ENCODE peak calls at places on chromosomes 13 and 19, in seven cellular contexts. W is heart left ventricle, F is A549, V is epithelial cell of esophagus, B is choroid plexus epithelial cell, G is GM06990, O is astrocyte. S is an unnamed sample.
A peak's percentile ranks its signal among the peaks of the same experiment; 100 is the strongest.

GRCh38 chr13:114039471-114040141 is 65.7 kb upstream of the C13orf46 start:
- DNase-seq in W (no peak), F (no peak), V (no peak), B (no peak), G (no peak), O (no peak), S (no peak)

GRCh38 chr13:30479590-30480219 is 14.0 kb upstream of the HMGB1 start:
- DNase-seq in W (no peak), F (no peak), V (no peak), B (no peak), G (no peak), O (no peak), S (no peak)

GRCh38 chr19:41205995-41206394 is 13.0 kb downstream of the CYP2S1 start:
- DNase-seq in W (no peak), F (peak; percentile 59), V (no peak), B (no peak), G (no peak), O (no peak), S (no peak)

GRCh38 chr13:63163903-63164302 is 1748.3 kb upstream of the PCDH20 start:
- DNase-seq in W (no peak), F (no peak), V (no peak), B (no peak), G (no peak), O (no peak), S (no peak)

GRCh38 chr13:52924241-52925148 is 76.1 kb upstream of the PCDH8 start:
- DNase-seq in W (no peak), F (no peak), V (no peak), B (no peak), G (no peak), O (no peak), S (no peak)

GRCh38 chr13:113956571-113956970 is 17.3 kb downstream of the C13orf46 start:
- DNase-seq in W (no peak), F (no peak), V (no peak), B (no peak), G (no peak), O (no peak), S (no peak)

GRCh38 chr19:44803442-44804428 is 5.2 kb upstream of the BCAM start:
- DNase-seq in W (no peak), F (no peak), V (peak; percentile 23), B (no peak), G (no peak), O (no peak), S (no peak)

GRCh38 chr19:47704656-47705055 is 8.6 kb upstream of the EHD2 start:
- DNase-seq in W (no peak), F (no peak), V (peak; percentile 21), B (no peak), G (no peak), O (no peak), S (no peak)

GRCh38 chr19:29878973-29879654 is 62.9 kb upstream of the URI1 start:
- DNase-seq in W (no peak), F (peak; percentile 89), V (peak; percentile 30), B (peak; percentile 20), G (no peak), O (peak; percentile 14), S (no peak)

GRCh38 chr13:24175847-24176246 is 15.3 kb downstream of the SPATA13 start:
- DNase-seq in W (no peak), F (no peak), V (no peak), B (no peak), G (no peak), O (no peak), S (no peak)

GRCh38 chr13:76846363-76846762 is 39.8 kb downstream of the KCTD12 start:
- DNase-seq in W (no peak), F (no peak), V (no peak), B (no peak), G (no peak), O (no peak), S (no peak)

GRCh38 chr19:10670187-10670586 is 16.0 kb downstream of the ILF3 start:
- DNase-seq in W (no peak), F (no peak), V (no peak), B (peak; percentile 38), G (no peak), O (no peak), S (no peak)

GRCh38 chr19:3048190-3048533 is 14.1 kb downstream of the TLE5 start:
- DNase-seq in W (no peak), F (no peak), V (no peak), B (no peak), G (no peak), O (no peak), S (no peak)

GRCh38 chr19:3045885-3046603 is 16.3 kb downstream of the TLE5 start:
- DNase-seq in W (no peak), F (no peak), V (no peak), B (no peak), G (no peak), O (no peak), S (no peak)

GRCh38 chr19:3047307-3048189 is 14.7 kb downstream of the TLE5 start:
- DNase-seq in W (peak; percentile 59), F (peak; percentile 77), V (peak; percentile 78), B (peak; percentile 83), G (no peak), O (peak; percentile 43), S (peak; percentile 37)

GRCh38 chr19:3049089-3049488 is 13.2 kb downstream of the TLE5 start:
- DNase-seq in W (no peak), F (no peak), V (no peak), B (no peak), G (no peak), O (no peak), S (no peak)

GRCh38 chr19:3046621-3047306 is 15.5 kb downstream of the TLE5 start:
- DNase-seq in W (no peak), F (no peak), V (no peak), B (no peak), G (no peak), O (no peak), S (no peak)
- H3K4me3 ChIP-seq in W (peak overlapping the region; percentile 54), F (peak overlapping the region; percentile 39), V (no peak overlapping the region), B (no peak overlapping the region), G (no peak overlapping the region), O (no peak overlapping the region), S (no peak overlapping the region)

DNA sequence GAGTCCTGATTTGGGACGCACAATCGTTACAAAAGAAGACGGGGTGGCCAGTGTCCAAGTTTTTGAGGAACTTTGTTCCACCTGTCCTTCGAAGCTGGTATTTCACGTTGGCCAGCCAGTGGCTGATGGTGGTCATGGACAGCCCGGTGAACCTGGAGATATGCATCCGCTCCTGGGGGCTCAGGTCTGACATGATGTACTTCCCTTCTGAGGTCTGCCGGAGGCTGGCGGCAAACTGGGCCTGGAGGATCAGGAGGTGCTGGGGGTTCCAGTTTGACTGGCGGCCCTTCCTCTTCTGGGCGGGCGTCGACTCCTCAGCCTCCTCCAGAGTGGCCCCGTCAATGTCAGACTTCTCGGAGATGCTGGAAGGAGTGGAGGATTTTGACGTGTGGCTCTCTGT is 72.4 kb downstream of the TSHZ3 start:
- DNase-seq in W (no peak), F (no peak), V (no peak), B (no peak), G (no peak), O (no peak), S (no peak)
- H3K4me3 ChIP-seq in W (no peak overlapping the region), F (no peak overlapping the region), V (no peak overlapping the region), B (no peak overlapping the region), G (no peak overlapping the region), O (no peak overlapping the region), S (no peak overlapping the region)

GRCh38 chr19:50330365-50331078 is 1.3 kb upstream of the KCNC3 start:
- DNase-seq in W (peak; percentile 88), F (peak; percentile 87), V (no peak), B (peak; percentile 14), G (peak; percentile 92), O (no peak), S (peak; percentile 95)

GRCh38 chr19:50328257-50329145 is 676 bp downstream of the KCNC3 start:
- DNase-seq in W (no peak), F (peak; percentile 57), V (no peak), B (no peak), G (peak; percentile 75), O (no peak), S (peak; percentile 76)

GRCh38 chr19:50331187-50332013 is 2.2 kb upstream of the KCNC3 start:
- DNase-seq in W (no peak), F (no peak), V (no peak), B (no peak), G (peak; percentile 38), O (no peak), S (peak; percentile 57)

GRCh38 chr19:50327461-50328256 is 1.5 kb downstream of the KCNC3 start:
- DNase-seq in W (no peak), F (no peak), V (no peak), B (no peak), G (no peak), O (no peak), S (no peak)

GRCh38 chr19:50329146-50329925 is at the start of gene KCNC3:
- DNase-seq in W (peak; percentile 99), F (peak; percentile 100), V (peak; percentile 72), B (peak; percentile 93), G (peak; percentile 99), O (peak; percentile 72), S (peak; percentile 99)
- H3K4me3 ChIP-seq in W (peak within 1 kb of the TSS; percentile 54), F (peak within 1 kb of the TSS; percentile 60), V (no peak within 1 kb of the TSS), B (peak within 1 kb of the TSS; percentile 17), G (peak within 1 kb of the TSS; percentile 67), O (peak within 1 kb of the TSS; percentile 25), S (peak within 1 kb of the TSS; percentile 68)

GRCh38 chr19:35545001-35545854 is at the start of gene TMEM147:
- DNase-seq in W (peak; percentile 95), F (peak; percentile 95), V (peak; percentile 88), B (peak; percentile 86), G (peak; percentile 91), O (peak; percentile 72), S (peak; percentile 92)

GRCh38 chr19:35545855-35546381 is 492 bp downstream of the TMEM147 start:
- DNase-seq in W (peak; percentile 34), F (peak; percentile 58), V (peak; percentile 47), B (peak; percentile 18), G (peak; percentile 77), O (no peak), S (peak; percentile 84)

GRCh38 chr19:35542209-35542608 is 3.2 kb upstream of the TMEM147 start:
- DNase-seq in W (no peak), F (no peak), V (no peak), B (no peak), G (no peak), O (no peak), S (no peak)

GRCh38 chr19:35544110-35544802 is 1.2 kb upstream of the TMEM147 start:
- DNase-seq in W (no peak), F (no peak), V (no peak), B (no peak), G (no peak), O (no peak), S (no peak)

GRCh38 chr19:35543280-35544109 is 1.9 kb upstream of the TMEM147 start:
- DNase-seq in W (no peak), F (no peak), V (no peak), B (no peak), G (no peak), O (no peak), S (no peak)
- H3K4me3 ChIP-seq in W (no peak overlapping the region), F (no peak overlapping the region), V (no peak overlapping the region), B (no peak overlapping the region), G (no peak overlapping the region), O (no peak overlapping the region), S (no peak overlapping the region)

GRCh38 chr19:46492841-46493235 is 2.8 kb downstream of the PNMA8B start:
- DNase-seq in W (no peak), F (no peak), V (no peak), B (no peak), G (no peak), O (no peak), S (no peak)
- H3K4me3 ChIP-seq in W (peak overlapping the region; percentile 65), F (no peak overlapping the region), V (no peak overlapping the region), B (peak overlapping the region; percentile 41), G (no peak overlapping the region), O (no peak overlapping the region), S (no peak overlapping the region)

S was measured in GM12865.